ENCODE peak calls at places on chromosomes 13 and 19, in ten cellular contexts. H is hepatocyte; W is psoas muscle; E is RWPE2; S is pancreas; D is GM23338; X is adrenal gland; F is CD8-positive, alpha-beta T cell; O is uterus; J is keratinocyte. V is an unnamed sample.

GRCh38 chr19:4183967-4184717 is 1.7 kb downstream of the ANKRD24 start:
- DNase-seq in H (no peak), W (peak; percentile 56), E (no peak), S (peak; percentile 65), D (no peak), X (no peak), F (no peak), O (no peak), J (no peak), V (no peak)

GRCh38 chr19:52115526-52116053 is 20.0 kb upstream of the ZNF841 start:
- DNase-seq in H (no peak), W (no peak), E (no peak), S (no peak), D (no peak), X (no peak), F (no peak), O (no peak), J (no peak), V (no peak)

GRCh38 chr13:87999791-88000190 is 328.6 kb downstream of the SLITRK5 start:
- DNase-seq in H (no peak), W (no peak), E (no peak), S (no peak), D (peak; percentile 18), X (no peak), F (no peak), O (no peak), J (no peak), V (no peak)

GRCh38 chr19:5042556-5042955 is 73.6 kb downstream of the KDM4B start:
- DNase-seq in H (no peak), W (no peak), E (no peak), S (no peak), D (no peak), X (no peak), F (no peak), O (no peak), J (no peak), V (no peak)

GRCh38 chr19:54192972-54193371 is 1.9 kb downstream of the TSEN34 start:
- DNase-seq in H (no peak), W (no peak), E (no peak), S (no peak), D (no peak), X (no peak), F (no peak), O (no peak), J (no peak), V (no peak)

GRCh38 chr13:106183410-106184128 is 351.9 kb downstream of the EFNB2 start:
- DNase-seq in H (peak; percentile 48), W (no peak), E (no peak), S (no peak), D (no peak), X (no peak), F (no peak), O (no peak), J (no peak), V (no peak)

GRCh38 chr19:5141926-5142724 is 173.2 kb downstream of the KDM4B start:
- DNase-seq in H (no peak), W (peak; percentile 6), E (no peak), S (no peak), D (no peak), X (no peak), F (no peak), O (no peak), J (no peak), V (no peak)

GRCh38 chr13:76148926-76149325 is 512.8 kb downstream of the LMO7 start:
- DNase-seq in H (peak; percentile 13), W (no peak), E (no peak), S (no peak), D (no peak), X (no peak), F (no peak), O (no peak), J (no peak), V (no peak)

GRCh38 chr13:73722120-73722519 is 412.1 kb downstream of the KLF12 start:
- DNase-seq in H (peak; percentile 38), W (no peak), E (no peak), S (no peak), D (peak; percentile 58), X (no peak), F (no peak), O (no peak), J (peak; percentile 62), V (no peak)

GRCh38 chr13:110572778-110573118 is 11.2 kb upstream of the RAB20 start:
- DNase-seq in H (no peak), W (no peak), E (no peak), S (no peak), D (no peak), X (no peak), F (no peak), O (no peak), J (no peak), V (no peak)

GRCh38 chr13:20125129-20125782 is 35.6 kb downstream of the GJA3 start:
- DNase-seq in H (no peak), W (no peak), E (no peak), S (no peak), D (no peak), X (peak; percentile 48), F (no peak), O (no peak), J (no peak), V (no peak)

DNA sequence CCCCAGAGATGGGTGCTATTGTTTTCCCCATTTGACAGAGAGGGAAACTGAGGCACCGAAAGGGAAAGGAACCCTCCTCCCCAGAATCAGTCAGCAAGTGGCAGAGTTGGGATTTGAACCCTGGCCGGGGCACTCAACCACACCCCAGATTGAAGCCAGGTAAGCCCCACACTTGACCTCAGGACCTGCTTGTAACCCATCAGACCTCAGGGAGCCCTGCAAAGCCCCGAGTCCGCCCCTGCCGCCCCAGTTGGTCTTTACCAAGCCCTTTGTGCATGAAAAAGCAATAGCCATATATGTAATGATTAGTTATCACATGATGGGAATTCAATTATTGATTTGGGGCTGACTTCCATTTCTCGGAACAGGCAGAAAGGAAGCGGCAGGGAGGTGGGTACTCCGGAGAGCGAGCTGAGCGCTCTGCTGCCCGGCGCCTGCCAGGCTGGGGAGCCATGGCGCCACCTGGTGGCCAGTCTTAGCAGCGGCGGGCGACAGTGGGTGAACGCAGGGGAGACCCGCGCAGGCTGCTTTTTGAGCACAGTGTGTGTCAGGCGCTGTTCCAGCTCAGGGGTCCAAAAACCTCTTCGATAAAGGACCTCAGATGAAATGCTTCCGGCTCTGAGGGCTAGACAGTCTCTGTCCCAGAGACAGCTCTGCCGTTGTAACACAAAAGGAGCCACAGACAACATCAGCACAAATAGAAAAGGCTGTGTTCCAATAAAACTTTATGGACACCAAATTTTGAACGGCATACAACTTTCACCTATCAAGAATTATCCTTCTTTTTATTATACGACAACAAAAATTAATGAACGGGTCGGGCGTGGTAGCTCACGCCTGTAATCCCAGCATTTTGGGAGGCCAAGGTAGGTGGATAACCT is 82.9 kb upstream of the CACNA1A start:
- DNase-seq in H (peak; percentile 80), W (peak; percentile 69), E (no peak), S (peak; percentile 94), D (peak; percentile 83), X (peak; percentile 65), F (peak; percentile 78), O (peak; percentile 59), J (no peak), V (no peak)
- TF ChIP-seq CTCF in H (peak; percentile 95), W (peak; percentile 86), E (peak; percentile 97), S (peak; percentile 98), D (peak; percentile 94), X (peak; percentile 68), F (peak; percentile 91), O (peak; percentile 94), J (peak; percentile 81), V (peak; percentile 88)

DNA sequence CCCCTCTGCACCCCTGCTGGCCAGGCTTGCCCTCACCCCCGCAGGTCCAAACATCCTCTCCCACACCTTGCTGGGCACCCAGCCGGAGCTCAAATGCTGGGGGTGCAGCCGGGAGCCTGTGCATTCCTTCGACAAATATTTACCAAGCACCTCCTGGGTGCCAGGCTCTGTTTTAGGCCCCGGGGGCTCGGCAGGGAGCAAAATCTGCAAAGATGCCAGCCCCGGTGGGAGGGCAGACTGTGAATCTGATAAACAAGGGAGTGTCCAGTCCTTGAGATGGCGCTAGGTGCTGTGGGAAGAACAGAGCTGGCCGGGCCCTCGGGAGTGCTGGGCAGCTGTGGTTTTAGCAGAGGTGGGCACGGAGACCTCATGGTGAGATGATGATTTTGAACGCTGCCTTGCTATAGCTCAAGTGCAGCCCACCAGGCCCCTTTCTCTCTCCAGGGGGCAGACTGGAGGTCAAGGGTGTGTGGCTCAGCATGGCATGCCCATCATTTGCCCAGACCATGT is 10.6 kb downstream of the NFIX start:
- DNase-seq in H (no peak), W (no peak), E (no peak), S (no peak), D (no peak), X (no peak), F (no peak), O (no peak), J (no peak), V (no peak)
- H3K4me3 ChIP-seq in H (no peak overlapping the region), W (peak overlapping the region; percentile 57), E (no peak overlapping the region), S (no peak overlapping the region), D (no peak overlapping the region), X (no peak overlapping the region), F (no peak overlapping the region), O (no peak overlapping the region), J (no peak overlapping the region), V (no peak overlapping the region)

DNA sequence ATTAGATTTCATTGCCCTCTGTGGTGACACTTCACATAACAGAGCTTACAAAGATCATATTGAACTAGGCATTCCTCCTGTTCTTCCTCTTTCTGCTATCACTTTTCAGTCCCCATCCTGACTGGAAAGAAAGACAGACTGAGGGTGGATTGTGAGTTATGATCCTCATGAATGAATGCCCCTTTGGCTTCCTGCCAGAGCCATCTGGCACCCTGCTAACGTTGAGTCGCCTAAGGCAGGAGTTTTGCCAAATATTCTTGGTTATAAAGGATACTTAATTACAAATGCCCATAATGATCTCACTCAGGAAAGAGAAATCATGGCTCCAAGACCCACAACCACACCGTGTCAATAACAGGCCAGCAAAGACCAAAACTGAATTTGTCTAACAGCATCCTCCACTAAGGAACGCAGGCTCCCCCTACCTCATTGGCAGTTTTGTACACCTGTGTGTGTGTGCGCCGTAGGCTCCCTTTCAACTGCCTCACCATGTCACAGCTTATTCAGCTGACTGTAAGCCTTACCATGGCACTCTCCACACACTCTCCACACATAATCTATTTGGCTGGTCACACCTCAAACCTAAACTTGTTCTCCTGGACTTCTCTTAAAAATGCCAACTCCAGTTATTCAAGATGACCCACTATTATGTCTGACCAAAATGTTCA is 15.5 kb downstream of the ZNF211 start:
- DNase-seq in H (no peak), W (no peak), E (no peak), S (no peak), D (no peak), X (no peak), F (no peak), O (no peak), J (no peak), V (no peak)
- H3K4me1 ChIP-seq in H (no peaks in the 10 kb centered on the region), W (no peaks in the 10 kb centered on the region), E (peaks cover 7% of the 10 kb centered on the region), S (no peaks in the 10 kb centered on the region), D (no peaks in the 10 kb centered on the region), X (no peaks in the 10 kb centered on the region), F (no peaks in the 10 kb centered on the region), O (no peaks in the 10 kb centered on the region), J (peaks cover 21% of the 10 kb centered on the region), V (no peaks in the 10 kb centered on the region)

GRCh38 chr13:27788271-27788670 is 4.0 kb upstream of the GSX1 start:
- DNase-seq in H (no peak), W (no peak), E (no peak), S (no peak), D (no peak), X (no peak), F (no peak), O (no peak), J (no peak), V (no peak)

DNA sequence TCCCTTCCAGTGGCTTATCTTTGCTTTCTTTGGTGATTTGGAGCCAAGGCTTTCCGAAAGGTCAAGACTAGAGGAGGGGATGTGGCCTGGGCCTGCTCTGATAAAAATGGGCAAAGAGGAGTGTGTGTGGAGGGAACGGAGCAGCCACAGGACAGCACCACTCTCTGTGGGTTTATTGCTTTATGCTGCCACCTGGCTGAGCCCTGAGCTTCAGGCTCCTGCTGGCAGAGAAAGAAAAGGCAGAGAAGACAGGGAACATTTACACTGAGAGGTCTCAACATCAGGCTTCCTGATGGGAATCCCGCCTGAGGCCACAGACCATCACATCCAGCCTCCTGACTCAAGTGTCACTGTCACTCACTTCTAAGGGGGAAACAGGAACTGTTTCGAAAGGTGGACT is 9.2 kb upstream of the GSX1 start:
- DNase-seq in H (peak; percentile 37), W (no peak), E (no peak), S (no peak), D (peak; percentile 70), X (peak; percentile 34), F (no peak), O (no peak), J (no peak), V (no peak)
- TF ChIP-seq CTCF in H (peak; percentile 44), W (peak; percentile 4), E (peak; percentile 35), S (peak; percentile 17), D (peak; percentile 50), X (peak; percentile 34), F (no peak), O (no peak), J (peak; percentile 39), V (peak; percentile 52)